ENCODE peak calls at places on chromosomes 5 and 9, in four cellular contexts. O is choroid plexus epithelial cell, F is OCI-LY7, V is cardiac fibroblast. M is an unnamed sample.

GRCh38 chr9:13721481-13722235 is 442.2 kb upstream of the MPDZ start:
- DNase-seq in O (peak; percentile 45), F (no peak), V (peak; percentile 31), M (no peak)

GRCh38 chr5:173328896-173329369 is 719 bp upstream of the STC2 start:
- DNase-seq in O (peak; percentile 64), F (no peak), V (peak; percentile 64), M (peak; percentile 69)

GRCh38 chr5:142433526-142434321 is 108.9 kb upstream of the SPRY4 start:
- DNase-seq in O (peak; percentile 70), F (no peak), V (peak; percentile 74), M (no peak)

GRCh38 chr9:95689669-95690068 is 172.9 kb upstream of the PTCH1 start:
- DNase-seq in O (no peak), F (no peak), V (no peak), M (no peak)

GRCh38 chr5:74251106-74252032 is 389.2 kb downstream of the ENC1 start:
- DNase-seq in O (peak; percentile 96), F (peak; percentile 3), V (peak; percentile 97), M (peak; percentile 100)

GRCh38 chr9:86731511-86731993 is 215.8 kb downstream of the GAS1 start:
- DNase-seq in O (peak; percentile 62), F (no peak), V (peak; percentile 93), M (peak; percentile 59)

GRCh38 chr5:87127426-87127825 is 140.3 kb upstream of the RASA1 start:
- DNase-seq in O (peak; percentile 59), F (no peak), V (no peak), M (peak; percentile 90)

GRCh38 chr9:95266649-95267048 is 50.9 kb downstream of the FANCC start:
- DNase-seq in O (no peak), F (peak; percentile 59), V (no peak), M (no peak)

GRCh38 chr5:58215364-58215763 is 244.5 kb downstream of the PLK2 start:
- DNase-seq in O (no peak), F (no peak), V (no peak), M (no peak)

GRCh38 chr5:121366515-121366914 is 485.2 kb upstream of the FTMT start:
- DNase-seq in O (peak; percentile 18), F (no peak), V (peak; percentile 9), M (peak; percentile 79)

GRCh38 chr5:60677831-60678664 is 21.9 kb downstream of the DEPDC1B start:
- DNase-seq in O (peak; percentile 77), F (peak; percentile 33), V (peak; percentile 75), M (peak; percentile 50)

GRCh38 chr5:111313017-111313724 is 89.0 kb downstream of the CAMK4 start:
- DNase-seq in O (peak; percentile 37), F (no peak), V (peak; percentile 14), M (no peak)

GRCh38 chr5:172008689-172009141 is 2.3 kb upstream of the FBXW11 start:
- DNase-seq in O (peak; percentile 37), F (no peak), V (peak; percentile 73), M (peak; percentile 12)

GRCh38 chr5:1663186-1663585 is 136.5 kb downstream of the MRPL36 start:
- DNase-seq in O (no peak), F (no peak), V (no peak), M (no peak)

GRCh38 chr5:6291961-6292360 is 86.4 kb downstream of the MED10 start:
- DNase-seq in O (peak; percentile 29), F (peak; percentile 28), V (peak; percentile 2), M (peak; percentile 25)

GRCh38 chr9:83197611-83198010 is 134.7 kb upstream of the RASEF start:
- DNase-seq in O (no peak), F (no peak), V (no peak), M (no peak)

GRCh38 chr9:35114921-35115341 is 731 bp downstream of the ATOSB start:
- DNase-seq in O (peak; percentile 40), F (peak; percentile 68), V (peak; percentile 52), M (peak; percentile 68)

GRCh38 chr5:59174248-59174844 is 591.5 kb downstream of the RAB3C start:
- DNase-seq in O (peak; percentile 94), F (peak; percentile 42), V (peak; percentile 92), M (peak; percentile 71)

GRCh38 chr5:148827723-148828122 is 1.3 kb downstream of the ADRB2 start:
- DNase-seq in O (no peak), F (no peak), V (no peak), M (peak; percentile 34)

GRCh38 chr5:148733601-148734438 is 79.5 kb upstream of the HTR4 start:
- DNase-seq in O (peak; percentile 92), F (peak; percentile 84), V (peak; percentile 88), M (peak; percentile 65)

GRCh38 chr5:10854526-10855277 is 93.7 kb upstream of the DAP start:
- DNase-seq in O (peak; percentile 23), F (no peak), V (no peak), M (no peak)

GRCh38 chr5:1553642-1554409 is 30.1 kb upstream of the LPCAT1 start:
- DNase-seq in O (no peak), F (no peak), V (no peak), M (no peak)

GRCh38 chr5:136038635-136039034 is 9.8 kb downstream of the TGFBI start:
- DNase-seq in O (peak; percentile 73), F (no peak), V (no peak), M (no peak)

GRCh38 chr9:114275246-114275994 is 47.5 kb upstream of the ORM1 start:
- DNase-seq in O (no peak), F (no peak), V (no peak), M (peak; percentile 52)

GRCh38 chr5:30994170-30994569 is 199.3 kb upstream of the CDH6 start:
- DNase-seq in O (peak; percentile 22), F (no peak), V (no peak), M (peak; percentile 12)

GRCh38 chr5:78497573-78498533 is 137.4 kb downstream of the SCAMP1 start:
- DNase-seq in O (no peak), F (peak; percentile 78), V (no peak), M (no peak)

GRCh38 chr9:97740848-97741821 is 44.0 kb upstream of the XPA start:
- DNase-seq in O (peak; percentile 23), F (no peak), V (peak; percentile 62), M (peak; percentile 81)
- TF ChIP-seq CTCF in O (peak; percentile 22), F (no peak), V (peak; percentile 15), M (peak; percentile 32)

GRCh38 chr9:16060457-16061129 is 507.8 kb downstream of the CCDC171 start:
- DNase-seq in O (no peak), F (no peak), V (no peak), M (peak; percentile 29)
- H3K4me3 ChIP-seq in O (no peak overlapping the region), F (no peak overlapping the region), V (no peak overlapping the region), M (no peak overlapping the region)

GRCh38 chr9:130201974-130202373 is 29.8 kb downstream of the NCS1 start:
- DNase-seq in O (no peak), F (no peak), V (no peak), M (no peak)

GRCh38 chr9:130199605-130200004 is 27.4 kb downstream of the NCS1 start:
- DNase-seq in O (no peak), F (no peak), V (peak; percentile 45), M (peak; percentile 86)

GRCh38 chr9:130198501-130199179 is 26.4 kb downstream of the NCS1 start:
- DNase-seq in O (no peak), F (no peak), V (peak; percentile 33), M (no peak)

GRCh38 chr9:130200038-130200979 is 28.1 kb downstream of the NCS1 start:
- DNase-seq in O (no peak), F (no peak), V (no peak), M (no peak)

DNA sequence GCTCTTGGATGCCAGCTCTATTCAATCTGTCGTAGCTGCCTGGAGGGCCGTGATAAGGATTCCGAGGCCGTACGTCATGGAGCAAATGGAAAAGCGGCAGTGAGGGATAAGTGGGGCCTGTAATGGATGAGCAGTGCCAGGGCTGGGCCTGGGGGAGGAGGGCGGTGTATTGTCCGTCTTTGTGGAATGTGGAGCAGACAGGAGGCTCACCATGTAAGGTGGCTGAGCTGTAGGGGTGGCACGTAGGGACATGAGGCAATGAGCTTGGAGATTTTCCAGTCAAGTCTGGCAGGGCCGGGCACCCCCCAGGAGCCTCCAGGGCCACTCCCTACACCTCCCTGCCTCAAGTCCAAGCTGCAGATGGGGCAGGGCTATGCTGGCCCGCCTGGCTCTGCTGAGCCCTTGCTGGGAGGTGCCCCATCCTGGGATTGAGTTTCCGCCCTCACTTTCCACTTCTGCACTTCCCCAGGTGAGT is 29.2 kb downstream of the NCS1 start:
- DNase-seq in O (no peak), F (no peak), V (no peak), M (peak; percentile 73)
- TF ChIP-seq CTCF in O (no peak), F (no peak), V (no peak), M (no peak)

GRCh38 chr9:137163805-137164204 is 6.0 kb downstream of the LRRC26 start:
- DNase-seq in O (no peak), F (no peak), V (no peak), M (no peak)

GRCh38 chr9:137164370-137165249 is 5.2 kb downstream of the LRRC26 start:
- DNase-seq in O (no peak), F (no peak), V (no peak), M (no peak)

GRCh38 chr9:137162505-137163100 is 7.2 kb downstream of the LRRC26 start:
- DNase-seq in O (no peak), F (no peak), V (no peak), M (no peak)

GRCh38 chr9:137161558-137162483 is 8.0 kb downstream of the LRRC26 start:
- DNase-seq in O (no peak), F (peak; percentile 24), V (no peak), M (no peak)

DNA sequence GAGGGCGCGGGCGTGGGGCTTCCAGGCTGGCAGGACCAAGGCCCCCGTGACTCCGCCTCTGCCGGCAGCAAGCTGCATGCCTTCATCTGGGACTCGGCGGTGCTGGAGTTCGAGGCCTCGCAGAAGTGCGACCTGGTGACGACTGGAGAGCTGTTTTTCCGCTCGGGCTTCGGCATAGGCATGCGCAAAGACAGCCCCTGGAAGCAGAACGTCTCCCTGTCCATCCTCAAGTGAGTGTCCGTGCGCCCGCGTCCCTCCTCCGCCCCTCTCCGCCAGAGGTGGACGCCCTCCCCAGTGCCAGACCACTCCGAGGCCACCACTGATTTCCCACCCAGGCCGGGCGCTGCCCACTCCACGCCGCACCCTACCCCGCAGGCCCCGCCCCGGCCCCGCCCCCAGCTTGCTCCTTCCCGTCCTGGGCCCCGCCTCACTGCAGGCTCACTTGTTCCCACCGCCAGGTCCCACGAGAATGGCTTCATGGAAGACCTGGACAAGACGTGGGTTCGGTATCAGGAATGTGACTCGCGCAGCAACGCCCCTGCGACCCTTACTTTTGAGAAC is 6.7 kb downstream of the LRRC26 start:
- DNase-seq in O (peak; percentile 26), F (no peak), V (peak; percentile 13), M (no peak)
- H3K4me3 ChIP-seq in O (peak overlapping the region; percentile 20), F (no peak overlapping the region), V (peak overlapping the region; percentile 41), M (peak overlapping the region; percentile 31)

DNA sequence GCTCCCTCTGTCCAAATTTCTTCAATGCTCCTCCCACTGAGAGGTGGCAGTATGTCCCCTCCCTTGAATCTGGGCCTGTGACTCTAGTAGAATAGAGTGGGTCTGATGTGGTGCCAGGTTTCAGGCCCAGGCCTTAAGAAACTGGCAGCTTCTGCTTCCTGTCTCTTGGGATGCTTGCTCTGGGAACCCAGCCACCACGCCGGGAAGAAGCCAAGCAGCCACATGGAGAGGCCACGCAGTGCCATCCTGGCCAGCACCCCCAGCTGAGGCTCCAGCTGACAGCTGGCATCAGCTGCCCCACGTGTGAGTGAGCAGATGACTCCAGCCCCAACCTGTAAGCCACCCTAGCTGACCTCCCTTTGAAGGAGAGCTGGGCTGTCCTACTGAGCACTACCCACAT is 7.3 kb upstream of the TSPAN17 start:
- DNase-seq in O (no peak), F (no peak), V (peak; percentile 82), M (no peak)
- TF ChIP-seq CTCF in O (no peak), F (no peak), V (no peak), M (no peak)

GRCh38 chr5:128667148-128667547 is 129.1 kb upstream of the FBN2 start:
- DNase-seq in O (peak; percentile 54), F (no peak), V (peak; percentile 19), M (peak; percentile 12)
- H3K4me3 ChIP-seq in O (no peak overlapping the region), F (no peak overlapping the region), V (no peak overlapping the region), M (no peak overlapping the region)